ENCODE peak calls at places on chromosomes 2 and 18, in four cellular contexts. G is A549, R is IMR-90, N is K562. U is an unnamed sample.

GRCh38 chr18:75809392-75809791 is 381.9 kb upstream of the SMIM21 start:
- DNase-seq in G (no peak), R (no peak), N (no peak), U (no peak)

GRCh38 chr2:19607931-19608762 is 249.7 kb upstream of the OSR1 start:
- DNase-seq in G (peak; percentile 55), N (no peak), R (peak; percentile 93), U (no peak)

GRCh38 chr2:162475661-162476060 is 131.7 kb downstream of the GCA start:
- DNase-seq in R (no peak), G (no peak), N (no peak), U (no peak)

GRCh38 chr2:237405006-237405559 is 8.9 kb downstream of the COL6A3 start:
- DNase-seq in R (peak; percentile 65), G (no peak), N (no peak), U (no peak)

GRCh38 chr2:3387011-3387410 is 7.5 kb downstream of the TRAPPC12 start:
- DNase-seq in G (no peak), R (peak; percentile 43), N (no peak), U (no peak)

GRCh38 chr2:142989276-142990204 is 112.1 kb downstream of the KYNU start:
- DNase-seq in G (peak; percentile 6), R (peak; percentile 71), N (peak; percentile 13), U (no peak)

GRCh38 chr2:182615036-182615435 is 101.0 kb upstream of the DNAJC10 start:
- DNase-seq in N (no peak), G (no peak), R (no peak), U (no peak)

GRCh38 chr2:1373794-1374193 is 39.5 kb upstream of the TPO start:
- DNase-seq in G (no peak), N (no peak), R (no peak), U (no peak)

GRCh38 chr2:96527990-96528679 is 8.4 kb upstream of the ARID5A start:
- DNase-seq in R (peak; percentile 60), N (peak; percentile 26), G (no peak), U (no peak)

GRCh38 chr18:44170208-44170880 is 510.3 kb upstream of the SETBP1 start:
- DNase-seq in G (no peak), N (no peak), R (no peak), U (no peak)

GRCh38 chr2:118274841-118275510 is 186.7 kb downstream of the INSIG2 start:
- DNase-seq in N (no peak), R (no peak), G (no peak), U (no peak)

GRCh38 chr18:25451077-25451658 is 99.2 kb upstream of the ZNF521 start:
- DNase-seq in G (no peak), N (no peak), R (no peak), U (no peak)

DNA sequence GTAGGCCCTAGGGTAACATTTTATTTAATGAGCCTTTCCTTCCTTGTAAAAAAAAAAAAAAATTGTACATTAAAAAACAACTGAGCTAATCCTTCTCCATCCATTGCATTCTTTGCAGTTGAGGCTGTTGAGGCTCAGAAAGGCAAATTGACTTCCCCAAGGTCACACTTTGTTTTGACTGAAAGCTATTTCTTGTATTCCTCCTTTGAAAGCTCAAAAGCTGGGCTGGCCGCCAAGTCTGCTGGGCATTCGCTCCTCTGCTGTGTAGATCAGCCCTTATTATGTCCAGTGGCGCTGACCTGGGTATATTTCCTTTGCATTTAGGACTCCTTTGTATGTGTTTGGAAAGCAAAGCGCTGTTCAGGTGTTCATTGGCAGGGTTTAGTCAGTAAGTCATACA is 44.0 kb downstream of the SGPP2 start:
- DNase-seq in G (no peak), R (no peak), N (no peak), U (no peak)
- TF ChIP-seq MAFK in G (no peak), R (no peak), N (no peak), U (no peak)

DNA sequence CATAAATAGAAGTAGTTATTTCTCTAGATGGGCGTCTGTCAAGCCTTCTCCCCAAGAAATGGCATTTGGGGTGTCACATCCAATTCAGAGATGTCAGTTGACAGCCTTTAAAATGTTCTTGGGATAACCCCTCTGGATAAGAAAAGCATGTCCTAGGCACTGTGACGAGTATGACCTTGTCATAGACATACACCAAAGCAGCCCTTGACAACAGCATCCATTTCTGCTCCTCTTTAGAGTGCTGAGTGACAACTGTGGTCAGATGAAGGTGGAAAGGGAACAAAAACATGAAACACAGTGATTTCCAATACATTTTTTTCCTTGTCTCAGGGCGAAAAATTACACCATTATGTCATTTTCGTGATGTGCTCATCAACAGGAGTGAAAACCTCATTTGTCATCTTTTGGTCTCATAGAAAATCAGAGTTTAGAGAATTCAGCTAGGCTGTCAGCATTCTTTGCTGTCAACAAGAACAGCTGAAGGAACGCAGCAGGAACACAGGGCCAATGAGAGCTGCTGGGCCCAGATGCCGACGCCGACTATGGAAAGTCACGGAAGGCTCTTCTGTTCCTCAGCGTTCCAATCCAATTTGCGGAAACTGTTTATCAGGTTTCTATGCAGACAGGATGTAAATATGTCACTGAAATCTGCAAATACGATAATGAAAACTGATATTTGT is 193.2 kb downstream of the ICOS start:
- DNase-seq in R (no peak), N (no peak), G (no peak), U (no peak)
- TF ChIP-seq MAFK in R (no peak), N (no peak), G (no peak), U (no peak)

GRCh38 chr2:178825183-178825582 is 18.0 kb upstream of the TTN start:
- DNase-seq in R (peak; percentile 58), N (no peak), G (no peak), U (no peak)
- TF ChIP-seq MAFK in R (no peak), N (no peak), G (no peak), U (no peak)

GRCh38 chr2:202530038-202530437 is 104.7 kb upstream of the FAM117B start:
- DNase-seq in G (no peak), R (no peak), N (no peak), U (no peak)

DNA sequence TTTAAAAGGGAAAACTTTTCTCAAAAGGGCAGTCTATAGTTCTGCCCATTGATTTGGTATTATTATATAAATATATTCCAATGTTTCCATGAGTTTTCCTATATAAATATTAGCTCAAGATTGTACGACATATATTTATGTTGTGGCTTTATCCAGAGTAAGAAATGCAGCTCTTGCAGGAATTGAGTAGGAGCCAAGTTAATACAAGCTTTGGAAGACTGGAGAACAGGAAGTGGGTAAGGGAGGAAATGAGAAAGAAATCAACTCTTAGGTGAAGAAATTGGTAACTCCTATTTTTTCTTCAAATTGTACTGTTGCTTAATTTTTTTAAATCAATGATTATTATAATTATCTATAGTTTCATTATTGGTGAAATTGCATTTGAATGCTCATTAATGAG is 105.4 kb upstream of the FAM117B start:
- DNase-seq in R (peak; percentile 86), G (no peak), N (no peak), U (no peak)
- TF ChIP-seq MAFK in R (no peak), G (no peak), N (no peak), U (no peak)

DNA sequence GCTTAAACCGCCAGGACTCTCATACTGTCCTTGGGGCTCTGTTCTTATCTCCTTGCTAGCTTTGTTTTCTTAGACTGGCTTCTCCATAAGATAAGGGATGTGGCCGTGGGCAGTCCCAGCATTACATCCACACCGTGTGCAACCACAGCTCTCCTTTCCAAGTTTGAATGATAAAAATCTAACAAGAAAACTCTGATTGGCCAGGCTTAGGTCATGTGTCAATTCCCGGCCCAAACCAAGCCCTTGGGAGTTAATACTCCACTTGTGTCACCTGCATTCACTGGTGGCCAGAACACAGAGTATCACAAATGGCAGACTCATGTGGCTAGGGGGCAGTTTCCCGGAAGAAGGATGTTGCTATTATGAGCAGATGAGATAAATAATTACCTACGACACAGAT is 43.2 kb upstream of the KDM3A start:
- DNase-seq in G (no peak), N (peak; percentile 62), R (no peak), U (no peak)
- TF ChIP-seq MAFK in G (no peak), N (no peak), R (no peak), U (no peak)

GRCh38 chr18:12391487-12392136 is 14.6 kb upstream of the AFG3L2 start:
- DNase-seq in G (peak; percentile 46), R (peak; percentile 75), N (peak; percentile 80), U (no peak)

GRCh38 chr18:12393998-12394397 is 13.7 kb upstream of the PRELID3A start:
- DNase-seq in N (no peak), G (no peak), R (no peak), U (no peak)

GRCh38 chr18:12393510-12393909 is 14.2 kb upstream of the PRELID3A start:
- DNase-seq in N (no peak), R (no peak), G (no peak), U (no peak)

GRCh38 chr18:12397254-12397653 is 10.5 kb upstream of the PRELID3A start:
- DNase-seq in N (no peak), G (no peak), R (no peak), U (no peak)

DNA sequence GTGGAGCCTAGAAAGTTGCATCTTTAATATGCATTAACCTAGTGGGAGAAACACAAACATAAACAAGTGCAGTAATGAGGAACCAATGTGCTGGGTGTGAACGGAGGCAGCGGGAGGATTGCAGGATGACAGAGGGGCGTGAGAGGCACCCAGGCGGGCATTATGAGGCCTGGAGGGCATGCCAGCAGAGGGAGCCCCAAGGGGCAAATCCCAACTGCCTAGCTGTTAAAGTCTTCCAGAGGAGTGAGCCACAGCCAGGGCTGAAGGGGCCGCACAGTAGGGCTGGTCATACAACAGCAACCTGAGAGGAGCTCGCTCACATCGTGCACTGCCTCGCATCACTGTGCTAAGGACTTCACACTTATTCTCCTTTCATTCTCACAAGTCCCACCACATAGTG is 13.3 kb upstream of the PRELID3A start:
- DNase-seq in R (no peak), N (no peak), G (no peak), U (peak; percentile 78)
- TF ChIP-seq MAFK in R (no peak), N (no peak), G (no peak), U (no peak)

GRCh38 chr2:191039616-191040015 is 25.6 kb upstream of the STAT1 start:
- DNase-seq in G (no peak), R (no peak), N (no peak), U (no peak)

GRCh38 chr2:191038241-191038725 is 24.3 kb upstream of the STAT1 start:
- DNase-seq in G (no peak), R (peak; percentile 80), N (peak; percentile 53), U (no peak)

GRCh38 chr2:191038741-191039140 is 24.8 kb upstream of the STAT1 start:
- DNase-seq in N (no peak), R (peak; percentile 44), G (no peak), U (no peak)

GRCh38 chr2:191037351-191037750 is 23.4 kb upstream of the STAT1 start:
- DNase-seq in G (no peak), N (no peak), R (no peak), U (no peak)

DNA sequence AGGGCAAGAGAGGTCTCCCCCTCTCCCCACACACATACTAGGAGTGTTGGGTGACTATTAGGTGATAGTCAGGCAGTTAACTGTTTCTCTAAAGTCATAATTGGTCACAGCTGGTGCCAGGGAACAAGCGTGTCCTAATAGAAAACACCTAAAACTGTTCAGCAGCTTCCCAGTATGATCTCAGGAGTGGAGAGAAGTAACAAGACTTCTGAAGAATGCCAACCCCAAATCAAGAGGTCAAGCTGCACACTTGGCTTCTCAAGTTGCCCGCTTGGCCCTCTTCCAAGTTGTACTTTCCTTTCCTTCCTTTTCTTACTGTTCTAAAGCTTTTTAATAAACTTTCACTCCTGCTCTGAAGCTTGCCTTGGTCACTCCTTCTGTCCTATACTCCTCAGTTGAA is 22.4 kb upstream of the STAT1 start:
- DNase-seq in G (no peak), N (no peak), R (no peak), U (no peak)
- TF ChIP-seq MAFK in G (no peak), N (no peak), R (no peak), U (no peak)